ENCODE peak calls at places on chromosome 2, in eight cellular contexts. M, L, B, X, D, E, A and C are unnamed samples.

GRCh38 chr2:12827721-12828120 is 111.0 kb downstream of the TRIB2 start:
- DNase-seq in M (no peak), L (no peak), B (no peak), X (no peak), D (no peak), E (no peak), A (no peak), C (no peak)

GRCh38 chr2:234829074-234829455 is 122.8 kb upstream of the SH3BP4 start:
- DNase-seq in M (no peak), L (no peak), B (no peak), X (no peak), D (no peak), E (no peak), A (no peak), C (no peak)

GRCh38 chr2:12694990-12695774 is 21.6 kb upstream of the TRIB2 start:
- DNase-seq in M (no peak), L (no peak), B (no peak), X (no peak), D (no peak), E (no peak), A (no peak), C (no peak)

GRCh38 chr2:102604754-102605153 is 14.6 kb upstream of the SLC9A2 start:
- DNase-seq in M (no peak), L (no peak), B (peak; percentile 22), X (peak; percentile 53), D (no peak), E (no peak), A (no peak), C (no peak)

GRCh38 chr2:121071058-121071504 is 213.9 kb downstream of the TFCP2L1 start:
- DNase-seq in M (peak; percentile 70), L (peak; percentile 31), B (peak; percentile 83), X (peak; percentile 62), D (peak; percentile 50), E (peak; percentile 68), A (peak; percentile 76), C (peak; percentile 77)

GRCh38 chr2:207046642-207047213 is 107.4 kb downstream of the CPO start:
- DNase-seq in M (no peak), L (no peak), B (no peak), X (peak; percentile 26), D (no peak), E (peak; percentile 88), A (no peak), C (peak; percentile 52)

GRCh38 chr2:196131384-196131861 is 40.0 kb downstream of the STK17B start:
- DNase-seq in M (peak; percentile 41), L (peak; percentile 44), B (peak; percentile 24), X (peak; percentile 79), D (peak; percentile 26), E (peak; percentile 59), A (peak; percentile 53), C (peak; percentile 81)

GRCh38 chr2:160174322-160174721 is 25.8 kb downstream of the ITGB6 start:
- DNase-seq in M (no peak), L (no peak), B (no peak), X (peak; percentile 46), D (no peak), E (no peak), A (no peak), C (no peak)

GRCh38 chr2:72676341-72677025 is 149.3 kb downstream of the EXOC6B start:
- DNase-seq in M (no peak), L (peak; percentile 23), B (no peak), X (no peak), D (no peak), E (no peak), A (no peak), C (no peak)

GRCh38 chr2:215365184-215365658 is 53.4 kb downstream of the ATIC start:
- DNase-seq in M (no peak), L (peak; percentile 16), B (no peak), X (no peak), D (no peak), E (peak; percentile 26), A (no peak), C (no peak)

GRCh38 chr2:206392118-206392517 is 51.2 kb upstream of the ADAM23 start:
- DNase-seq in M (no peak), L (peak; percentile 54), B (peak; percentile 45), X (peak; percentile 67), D (no peak), E (peak; percentile 54), A (no peak), C (no peak)

GRCh38 chr2:1742300-1742679 is 2.0 kb downstream of the PXDN start:
- DNase-seq in M (no peak), L (peak; percentile 67), B (no peak), X (no peak), D (no peak), E (no peak), A (no peak), C (no peak)

GRCh38 chr2:148493822-148494563 is 150.6 kb upstream of the EPC2 start:
- DNase-seq in M (no peak), L (no peak), B (no peak), X (no peak), D (no peak), E (no peak), A (no peak), C (no peak)

GRCh38 chr2:8277921-8278571 is 403.8 kb upstream of the ID2 start:
- DNase-seq in M (no peak), L (no peak), B (no peak), X (no peak), D (no peak), E (no peak), A (no peak), C (no peak)

GRCh38 chr2:127049927-127050802 is 56.8 kb downstream of the BIN1 start:
- DNase-seq in M (peak; percentile 60), L (peak; percentile 41), B (peak; percentile 81), X (peak; percentile 74), D (no peak), E (peak; percentile 67), A (peak; percentile 71), C (peak; percentile 49)

GRCh38 chr2:225773143-225773542 is 373.6 kb downstream of the NYAP2 start:
- DNase-seq in M (no peak), L (no peak), B (no peak), X (no peak), D (no peak), E (no peak), A (no peak), C (no peak)

GRCh38 chr2:161230959-161231358 is 70.7 kb downstream of the TANK start:
- DNase-seq in M (no peak), L (no peak), B (no peak), X (no peak), D (no peak), E (no peak), A (no peak), C (no peak)
- H3K36me3 ChIP-seq in M (no peaks in the 10 kb centered on the region), L (peaks cover 19% of the 10 kb centered on the region), B (no peaks in the 10 kb centered on the region), X (no peaks in the 10 kb centered on the region), D (no peaks in the 10 kb centered on the region), E (no peaks in the 10 kb centered on the region), A (no peaks in the 10 kb centered on the region), C (peaks cover 57% of the 10 kb centered on the region)

GRCh38 chr2:203175371-203175770 is 63.4 kb upstream of the CYP20A1 start:
- DNase-seq in M (no peak), L (peak; percentile 10), B (no peak), X (no peak), D (no peak), E (no peak), A (no peak), C (no peak)
- H3K27ac ChIP-seq in M (no peak overlapping the region), L (no peak overlapping the region), B (no peak overlapping the region), X (no peak overlapping the region), D (no peak overlapping the region), E (no peak overlapping the region), A (no peak overlapping the region), C (no peak overlapping the region)

GRCh38 chr2:71380665-71381064 is 49.1 kb downstream of the ZNF638 start:
- DNase-seq in M (no peak), L (peak; percentile 49), B (no peak), X (no peak), D (no peak), E (no peak), A (no peak), C (no peak)
- H3K36me3 ChIP-seq in M (peaks cover 14% of the 10 kb centered on the region), L (peaks cover 4% of the 10 kb centered on the region), B (peaks cover 21% of the 10 kb centered on the region), X (peaks cover 2% of the 10 kb centered on the region), D (peaks cover 4% of the 10 kb centered on the region), E (peaks cover 58% of the 10 kb centered on the region), A (no peaks in the 10 kb centered on the region), C (peaks cover 77% of the 10 kb centered on the region)

DNA sequence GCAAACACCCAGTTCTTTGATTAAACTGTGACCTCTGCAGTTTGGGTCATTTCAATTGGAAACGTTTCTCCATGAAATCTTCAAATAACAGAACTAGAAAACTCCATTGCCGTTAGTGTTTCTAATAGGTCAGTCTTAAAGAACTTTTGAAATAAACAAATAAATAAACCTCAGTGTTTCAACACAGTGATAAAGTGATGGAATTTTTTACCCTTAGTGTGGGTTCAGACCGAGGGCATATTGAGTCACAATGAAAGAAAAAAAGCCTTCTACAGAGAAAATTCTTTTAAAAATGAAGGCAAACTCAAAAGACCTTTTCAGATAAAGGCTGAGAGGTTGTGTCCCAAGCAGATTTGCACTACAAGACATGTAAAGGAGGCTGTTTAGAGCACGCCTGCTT is 149.6 kb downstream of the NCKAP5 start:
- DNase-seq in M (no peak), L (no peak), B (no peak), X (no peak), D (no peak), E (no peak), A (no peak), C (no peak)
- H3K27ac ChIP-seq in M (no peak overlapping the region), L (no peak overlapping the region), B (no peak overlapping the region), X (no peak overlapping the region), D (no peak overlapping the region), E (no peak overlapping the region), A (no peak overlapping the region), C (peak overlapping the region; percentile 43)

DNA sequence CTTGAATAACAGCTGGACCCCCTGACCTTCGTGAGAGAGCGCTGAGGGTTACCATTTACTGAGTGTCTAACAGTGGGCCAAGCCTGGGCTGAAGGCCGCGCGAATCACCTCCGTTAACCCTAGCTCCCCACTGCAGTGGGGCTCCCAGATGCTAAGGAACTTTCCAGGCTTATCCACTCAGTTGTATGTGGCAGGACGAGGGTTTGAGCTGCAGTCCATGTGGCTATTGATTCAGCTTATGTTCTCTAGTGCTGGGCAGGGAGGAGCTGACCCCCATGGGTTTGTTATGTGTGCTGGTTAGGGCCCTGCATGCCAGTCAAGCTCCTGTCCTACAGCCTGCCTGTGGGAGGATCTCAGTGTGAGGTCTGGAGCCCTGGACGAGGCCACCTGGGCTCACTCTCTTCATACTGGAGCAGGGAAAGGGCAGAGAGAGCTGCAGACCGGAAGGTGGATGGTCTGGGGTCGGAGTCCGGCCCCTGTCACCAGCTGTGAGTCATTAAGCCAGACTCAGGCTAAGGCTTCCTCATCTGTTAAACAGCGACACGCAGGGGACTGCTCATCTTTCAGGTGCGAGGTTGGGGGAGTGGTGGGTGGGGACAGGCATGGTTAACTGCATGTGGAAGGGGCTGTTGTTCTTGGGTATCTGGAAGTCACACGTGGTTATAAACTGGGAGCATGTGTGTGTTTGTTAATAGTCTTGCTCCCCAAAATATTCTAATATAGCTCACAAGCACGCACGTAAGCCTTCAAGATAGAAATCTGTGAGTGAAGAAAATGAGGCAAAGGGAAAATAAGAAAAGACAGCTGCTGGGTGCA is 6.6 kb downstream of the PSD4 start:
- DNase-seq in M (no peak), L (no peak), B (no peak), X (no peak), D (no peak), E (no peak), A (peak; percentile 21), C (no peak)
- H3K36me3 ChIP-seq in M (no peaks in the 10 kb centered on the region), L (no peaks in the 10 kb centered on the region), B (no peaks in the 10 kb centered on the region), X (no peaks in the 10 kb centered on the region), D (no peaks in the 10 kb centered on the region), E (no peaks in the 10 kb centered on the region), A (no peaks in the 10 kb centered on the region), C (no peaks in the 10 kb centered on the region)